ENCODE peak calls at places on chromosomes 11 and 22, in eight cellular contexts. One of them, this sample, is unnamed.

GRCh38 chr11:102139081-102139498 is 28.8 kb downstream of the YAP1 start:
- DNase-seq in IMR-90: peak
- DNase-seq in body of pancreas: no peak
- DNase-seq in right lobe of liver: no peak
- DNase-seq in adrenal gland: no peak
- DNase-seq in A549: no peak
- DNase-seq in lower leg skin: no peak
- DNase-seq in heart left ventricle: peak
- DNase-seq in this sample: no peak

GRCh38 chr11:58905716-58906547 is 33.4 kb upstream of the GLYATL1 start:
- DNase-seq in IMR-90: peak
- DNase-seq in body of pancreas: peak
- DNase-seq in right lobe of liver: peak
- DNase-seq in adrenal gland: no peak
- DNase-seq in A549: peak
- DNase-seq in lower leg skin: peak
- DNase-seq in heart left ventricle: peak
- DNase-seq in this sample: peak

GRCh38 chr11:119352857-119353260 is 6.4 kb upstream of the MFRP start:
- DNase-seq in IMR-90: no peak
- DNase-seq in body of pancreas: peak
- DNase-seq in right lobe of liver: no peak
- DNase-seq in adrenal gland: peak
- DNase-seq in A549: no peak
- DNase-seq in lower leg skin: no peak
- DNase-seq in heart left ventricle: peak
- DNase-seq in this sample: no peak

GRCh38 chr22:49825944-49826602 is 1.6 kb downstream of the BRD1 start:
- DNase-seq in IMR-90: peak
- DNase-seq in body of pancreas: no peak
- DNase-seq in right lobe of liver: no peak
- DNase-seq in adrenal gland: no peak
- DNase-seq in A549: no peak
- DNase-seq in lower leg skin: no peak
- DNase-seq in heart left ventricle: no peak
- DNase-seq in this sample: peak

GRCh38 chr11:71450507-71450906 is 2.3 kb upstream of the DHCR7 start:
- DNase-seq in IMR-90: no peak
- DNase-seq in body of pancreas: no peak
- DNase-seq in right lobe of liver: no peak
- DNase-seq in adrenal gland: no peak
- DNase-seq in A549: no peak
- DNase-seq in lower leg skin: no peak
- DNase-seq in heart left ventricle: no peak
- DNase-seq in this sample: no peak

GRCh38 chr22:23182289-23183106 is 2.2 kb downstream of the BCR start:
- DNase-seq in IMR-90: peak
- DNase-seq in body of pancreas: peak
- DNase-seq in right lobe of liver: no peak
- DNase-seq in adrenal gland: no peak
- DNase-seq in A549: no peak
- DNase-seq in lower leg skin: no peak
- DNase-seq in heart left ventricle: no peak
- DNase-seq in this sample: no peak

GRCh38 chr11:62370743-62371440 is 33.6 kb downstream of the ASRGL1 start:
- DNase-seq in IMR-90: no peak
- DNase-seq in body of pancreas: peak
- DNase-seq in right lobe of liver: no peak
- DNase-seq in adrenal gland: no peak
- DNase-seq in A549: no peak
- DNase-seq in lower leg skin: no peak
- DNase-seq in heart left ventricle: no peak
- DNase-seq in this sample: peak

GRCh38 chr11:61960532-61960931 is 6.9 kb downstream of the FTH1 start:
- DNase-seq in IMR-90: no peak
- DNase-seq in body of pancreas: no peak
- DNase-seq in right lobe of liver: no peak
- DNase-seq in adrenal gland: no peak
- DNase-seq in A549: no peak
- DNase-seq in lower leg skin: peak
- DNase-seq in heart left ventricle: no peak
- DNase-seq in this sample: peak

GRCh38 chr22:24326266-24326665 is 55.6 kb downstream of the SPECC1L start:
- DNase-seq in IMR-90: no peak
- DNase-seq in body of pancreas: no peak
- DNase-seq in right lobe of liver: no peak
- DNase-seq in adrenal gland: no peak
- DNase-seq in A549: no peak
- DNase-seq in lower leg skin: no peak
- DNase-seq in heart left ventricle: no peak
- DNase-seq in this sample: no peak

GRCh38 chr22:19292262-19293230 is 1.0 kb upstream of the CLTCL1 start:
- DNase-seq in IMR-90: no peak
- DNase-seq in body of pancreas: peak
- DNase-seq in right lobe of liver: peak
- DNase-seq in adrenal gland: peak
- DNase-seq in A549: no peak
- DNase-seq in lower leg skin: peak
- DNase-seq in heart left ventricle: no peak
- DNase-seq in this sample: peak

GRCh38 chr11:76164861-76165751 is 41.2 kb downstream of the WNT11 start:
- DNase-seq in IMR-90: no peak
- DNase-seq in body of pancreas: no peak
- DNase-seq in right lobe of liver: no peak
- DNase-seq in adrenal gland: no peak
- DNase-seq in A549: no peak
- DNase-seq in lower leg skin: no peak
- DNase-seq in heart left ventricle: no peak
- DNase-seq in this sample: no peak

GRCh38 chr22:36415415-36416168 is 27.8 kb upstream of the MYH9 start:
- DNase-seq in IMR-90: no peak
- DNase-seq in body of pancreas: no peak
- DNase-seq in right lobe of liver: no peak
- DNase-seq in adrenal gland: no peak
- DNase-seq in A549: no peak
- DNase-seq in lower leg skin: no peak
- DNase-seq in heart left ventricle: no peak
- DNase-seq in this sample: no peak

GRCh38 chr11:62433141-62433543 is 14.3 kb downstream of the SCGB1A1 start:
- DNase-seq in IMR-90: no peak
- DNase-seq in body of pancreas: no peak
- DNase-seq in right lobe of liver: no peak
- DNase-seq in adrenal gland: no peak
- DNase-seq in A549: no peak
- DNase-seq in lower leg skin: no peak
- DNase-seq in heart left ventricle: no peak
- DNase-seq in this sample: no peak

GRCh38 chr22:26725012-26725676 is 67.8 kb downstream of the MIAT start:
- DNase-seq in IMR-90: no peak
- DNase-seq in body of pancreas: no peak
- DNase-seq in right lobe of liver: no peak
- DNase-seq in adrenal gland: no peak
- DNase-seq in A549: no peak
- DNase-seq in lower leg skin: no peak
- DNase-seq in heart left ventricle: no peak
- DNase-seq in this sample: no peak

GRCh38 chr11:36162909-36163434 is 126.3 kb downstream of the COMMD9 start:
- DNase-seq in IMR-90: no peak
- DNase-seq in body of pancreas: no peak
- DNase-seq in right lobe of liver: no peak
- DNase-seq in adrenal gland: no peak
- DNase-seq in A549: no peak
- DNase-seq in lower leg skin: no peak
- DNase-seq in heart left ventricle: peak
- DNase-seq in this sample: no peak

GRCh38 chr22:43996170-43996980 is 27.7 kb upstream of the PARVB start:
- DNase-seq in IMR-90: no peak
- DNase-seq in body of pancreas: peak
- DNase-seq in right lobe of liver: no peak
- DNase-seq in adrenal gland: peak
- DNase-seq in A549: no peak
- DNase-seq in lower leg skin: no peak
- DNase-seq in heart left ventricle: peak
- DNase-seq in this sample: peak

GRCh38 chr11:129446572-129446971 is 70.9 kb downstream of the BARX2 start:
- DNase-seq in IMR-90: no peak
- DNase-seq in body of pancreas: no peak
- DNase-seq in right lobe of liver: no peak
- DNase-seq in adrenal gland: no peak
- DNase-seq in A549: no peak
- DNase-seq in lower leg skin: no peak
- DNase-seq in heart left ventricle: no peak
- DNase-seq in this sample: no peak

GRCh38 chr11:102279641-102280170 is 37.6 kb upstream of the BIRC3 start:
- DNase-seq in IMR-90: peak
- DNase-seq in body of pancreas: no peak
- DNase-seq in right lobe of liver: no peak
- DNase-seq in adrenal gland: peak
- DNase-seq in A549: no peak
- DNase-seq in lower leg skin: peak
- DNase-seq in heart left ventricle: no peak
- DNase-seq in this sample: no peak

GRCh38 chr22:38730411-38730871 is 24.7 kb downstream of the GTPBP1 start:
- DNase-seq in IMR-90: no peak
- DNase-seq in body of pancreas: no peak
- DNase-seq in right lobe of liver: no peak
- DNase-seq in adrenal gland: peak
- DNase-seq in A549: no peak
- DNase-seq in lower leg skin: no peak
- DNase-seq in heart left ventricle: no peak
- DNase-seq in this sample: no peak
- TF ChIP-seq POLR2A in IMR-90: no peak
- TF ChIP-seq POLR2A in body of pancreas: no peak
- TF ChIP-seq POLR2A in right lobe of liver: no peak
- TF ChIP-seq POLR2A in adrenal gland: no peak
- TF ChIP-seq POLR2A in A549: no peak
- TF ChIP-seq POLR2A in lower leg skin: no peak
- TF ChIP-seq POLR2A in heart left ventricle: no peak
- TF ChIP-seq POLR2A in this sample: no peak

DNA sequence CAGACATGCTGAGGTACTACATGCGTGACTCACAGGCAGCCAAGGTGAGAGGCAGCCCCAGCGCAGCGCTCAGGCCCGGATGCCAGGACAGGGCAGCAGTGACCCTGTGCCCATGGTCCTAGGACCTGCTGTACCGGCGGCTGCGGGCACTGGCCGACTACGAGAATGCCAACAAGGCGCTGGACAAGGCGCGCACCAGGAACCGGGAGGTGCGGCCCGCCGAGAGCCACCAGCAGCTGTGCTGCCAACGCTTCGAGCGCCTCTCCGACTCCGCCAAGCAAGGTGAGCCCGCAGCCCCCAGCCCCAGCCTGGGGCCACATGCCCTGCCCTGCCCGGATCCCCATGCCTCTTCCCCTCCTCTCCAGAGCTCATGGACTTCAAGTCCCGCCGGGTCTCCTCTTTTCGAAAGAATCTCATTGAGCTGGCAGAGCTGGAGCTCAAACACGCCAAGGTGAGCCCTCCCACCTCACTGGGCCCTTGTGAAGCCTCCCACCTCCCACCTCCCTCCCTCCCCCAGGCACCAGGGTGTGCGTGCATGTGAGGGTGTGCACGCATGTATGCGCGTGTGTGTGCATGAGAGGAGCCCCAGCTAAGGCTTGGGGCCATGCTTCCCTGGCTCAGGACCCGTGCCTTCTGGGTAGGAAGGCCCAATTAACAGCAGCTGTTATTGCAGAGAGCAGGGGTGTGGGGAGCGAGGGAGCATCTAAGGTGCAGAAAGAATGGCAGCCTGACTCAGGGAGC is 5.3 kb downstream of the CFL1 start:
- DNase-seq in IMR-90: no peak
- DNase-seq in body of pancreas: peak
- DNase-seq in right lobe of liver: no peak
- DNase-seq in adrenal gland: peak
- DNase-seq in A549: no peak
- DNase-seq in lower leg skin: no peak
- DNase-seq in heart left ventricle: no peak
- DNase-seq in this sample: no peak
- TF ChIP-seq POLR2A in IMR-90: no peak
- TF ChIP-seq POLR2A in body of pancreas: no peak
- TF ChIP-seq POLR2A in right lobe of liver: no peak
- TF ChIP-seq POLR2A in adrenal gland: no peak
- TF ChIP-seq POLR2A in A549: no peak
- TF ChIP-seq POLR2A in lower leg skin: no peak
- TF ChIP-seq POLR2A in heart left ventricle: no peak
- TF ChIP-seq POLR2A in this sample: no peak

DNA sequence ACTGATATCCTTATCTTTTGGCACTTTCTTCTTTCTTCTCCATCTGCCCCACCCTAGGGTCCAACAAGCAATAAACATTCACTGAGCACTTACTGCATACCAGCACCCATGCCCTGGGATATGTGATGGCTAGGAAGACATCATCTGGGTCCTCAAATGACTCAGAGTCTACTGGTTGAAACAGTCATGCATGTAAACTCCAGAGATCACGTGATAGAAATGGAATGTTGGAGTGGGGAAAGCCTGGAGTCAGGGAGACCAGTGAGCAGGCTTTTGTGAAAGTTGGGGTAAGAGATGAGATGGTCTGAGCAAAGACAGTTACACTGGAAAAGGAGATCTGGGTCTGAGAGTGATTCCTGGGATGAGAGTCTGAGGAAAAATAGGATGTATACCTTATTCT is 724.9 kb upstream of the TENM4 start:
- DNase-seq in IMR-90: peak
- DNase-seq in body of pancreas: no peak
- DNase-seq in right lobe of liver: no peak
- DNase-seq in adrenal gland: no peak
- DNase-seq in A549: no peak
- DNase-seq in lower leg skin: no peak
- DNase-seq in heart left ventricle: no peak
- DNase-seq in this sample: no peak
- TF ChIP-seq POLR2A in IMR-90: no peak
- TF ChIP-seq POLR2A in body of pancreas: no peak
- TF ChIP-seq POLR2A in right lobe of liver: no peak
- TF ChIP-seq POLR2A in adrenal gland: no peak
- TF ChIP-seq POLR2A in A549: no peak
- TF ChIP-seq POLR2A in lower leg skin: no peak
- TF ChIP-seq POLR2A in heart left ventricle: no peak
- TF ChIP-seq POLR2A in this sample: no peak

GRCh38 chr11:26350002-26350401 is 18.1 kb downstream of the ANO3 start:
- DNase-seq in IMR-90: no peak
- DNase-seq in body of pancreas: no peak
- DNase-seq in right lobe of liver: no peak
- DNase-seq in adrenal gland: no peak
- DNase-seq in A549: no peak
- DNase-seq in lower leg skin: no peak
- DNase-seq in heart left ventricle: no peak
- DNase-seq in this sample: no peak

GRCh38 chr11:26344647-26345046 is 12.7 kb downstream of the ANO3 start:
- DNase-seq in IMR-90: no peak
- DNase-seq in body of pancreas: no peak
- DNase-seq in right lobe of liver: no peak
- DNase-seq in adrenal gland: no peak
- DNase-seq in A549: no peak
- DNase-seq in lower leg skin: no peak
- DNase-seq in heart left ventricle: no peak
- DNase-seq in this sample: no peak

DNA sequence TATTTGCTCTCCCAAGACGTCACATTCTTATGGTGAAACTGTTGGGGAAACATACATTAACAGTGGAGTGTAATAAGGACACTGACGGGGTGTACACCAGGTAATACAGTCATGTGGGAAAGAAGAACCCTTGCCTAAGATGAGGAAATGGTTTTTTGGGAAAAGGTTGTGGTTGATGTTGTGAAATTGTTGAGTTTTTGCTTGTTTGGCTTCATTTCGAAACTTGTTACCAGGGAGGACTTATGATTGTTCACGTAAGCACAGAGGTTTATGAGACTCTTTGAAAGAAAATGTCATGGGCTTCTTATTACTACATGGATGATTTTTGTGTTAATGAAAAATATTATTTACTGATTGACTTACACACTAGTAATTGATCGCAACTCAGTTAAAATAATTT is 16.8 kb downstream of the ANO3 start:
- DNase-seq in IMR-90: no peak
- DNase-seq in body of pancreas: no peak
- DNase-seq in right lobe of liver: no peak
- DNase-seq in adrenal gland: no peak
- DNase-seq in A549: no peak
- DNase-seq in lower leg skin: no peak
- DNase-seq in heart left ventricle: no peak
- DNase-seq in this sample: no peak
- TF ChIP-seq POLR2A in IMR-90: no peak
- TF ChIP-seq POLR2A in body of pancreas: no peak
- TF ChIP-seq POLR2A in right lobe of liver: no peak
- TF ChIP-seq POLR2A in adrenal gland: no peak
- TF ChIP-seq POLR2A in A549: no peak
- TF ChIP-seq POLR2A in lower leg skin: no peak
- TF ChIP-seq POLR2A in heart left ventricle: no peak
- TF ChIP-seq POLR2A in this sample: no peak